ENCODE peak calls at places on chromosomes 12 and 14, in four cellular contexts. Y, U, A and M are unnamed samples.

GRCh38 chr14:94775875-94776217 is 5.9 kb upstream of the GSC start:
- DNase-seq in Y (no peak), U (no peak), A (no peak), M (no peak)

GRCh38 chr12:121388421-121388981 is 11.4 kb upstream of the RNF34 start:
- DNase-seq in Y (peak; percentile 4), U (peak; percentile 68), A (peak; percentile 23), M (no peak)

GRCh38 chr12:104737682-104738370 is 220.3 kb downstream of the SLC41A2 start:
- DNase-seq in Y (no peak), U (no peak), A (no peak), M (no peak)

GRCh38 chr14:37810094-37810801 is 214.8 kb downstream of the TTC6 start:
- DNase-seq in Y (no peak), U (no peak), A (no peak), M (no peak)

GRCh38 chr12:92717202-92717601 is 14.4 kb downstream of the PLEKHG7 start:
- DNase-seq in Y (no peak), U (peak; percentile 41), A (peak; percentile 49), M (no peak)

GRCh38 chr12:64900540-64900939 is 76.1 kb downstream of the TBC1D30 start:
- DNase-seq in Y (no peak), U (peak; percentile 36), A (no peak), M (no peak)

GRCh38 chr14:24426912-24427536 is 2.4 kb downstream of the CBLN3 start:
- DNase-seq in Y (no peak), U (no peak), A (no peak), M (no peak)

GRCh38 chr14:41051801-41052200 is 554.9 kb upstream of the LRFN5 start:
- DNase-seq in Y (no peak), U (no peak), A (no peak), M (no peak)

GRCh38 chr12:57141249-57141648 is 6.2 kb downstream of the LRP1-AS start:
- DNase-seq in Y (no peak), U (no peak), A (no peak), M (no peak)

GRCh38 chr14:21202463-21203358 is 46.8 kb upstream of the OR5AU1 start:
- DNase-seq in Y (no peak), U (no peak), A (no peak), M (no peak)

GRCh38 chr14:103522649-103523582 is at the start of gene CKB:
- DNase-seq in Y (no peak), U (peak; percentile 90), A (no peak), M (peak; percentile 66)